ENCODE peak calls at places on chromosomes 7 and 10, in seven cellular contexts. One of them, this sample, is unnamed.
A peak's percentile ranks its signal among the peaks of the same experiment; 100 is the strongest.

GRCh38 chr10:103481974-103482531 is 3.0 kb upstream of the CALHM3 start:
- DNase-seq in GM23248: peak; percentile 82
- DNase-seq in colonic mucosa: peak; percentile 44
- DNase-seq in HCT116: peak; percentile 87
- DNase-seq in PC-3: peak; percentile 69
- DNase-seq in endothelial cell of umbilical vein: peak; percentile 72
- DNase-seq in mammary epithelial cell: peak; percentile 42
- DNase-seq in this sample: peak; percentile 20

GRCh38 chr7:132386249-132386681 is 190.0 kb downstream of the PLXNA4 start:
- DNase-seq in GM23248: no peak
- DNase-seq in colonic mucosa: peak; percentile 50
- DNase-seq in HCT116: no peak
- DNase-seq in PC-3: no peak
- DNase-seq in endothelial cell of umbilical vein: peak; percentile 97
- DNase-seq in mammary epithelial cell: no peak
- DNase-seq in this sample: no peak

GRCh38 chr7:17680943-17681351 is 259.3 kb downstream of the SNX13 start:
- DNase-seq in GM23248: peak; percentile 65
- DNase-seq in colonic mucosa: no peak
- DNase-seq in HCT116: peak; percentile 12
- DNase-seq in PC-3: peak; percentile 79
- DNase-seq in endothelial cell of umbilical vein: peak; percentile 31
- DNase-seq in mammary epithelial cell: peak; percentile 61
- DNase-seq in this sample: peak; percentile 34

GRCh38 chr10:2921956-2922680 is 145.2 kb upstream of the PFKP start:
- DNase-seq in GM23248: peak; percentile 13
- DNase-seq in colonic mucosa: no peak
- DNase-seq in HCT116: no peak
- DNase-seq in PC-3: peak; percentile 50
- DNase-seq in endothelial cell of umbilical vein: peak; percentile 29
- DNase-seq in mammary epithelial cell: no peak
- DNase-seq in this sample: no peak

GRCh38 chr7:79421751-79422150 is 31.7 kb downstream of the MAGI2 start:
- DNase-seq in GM23248: no peak
- DNase-seq in colonic mucosa: no peak
- DNase-seq in HCT116: no peak
- DNase-seq in PC-3: no peak
- DNase-seq in endothelial cell of umbilical vein: no peak
- DNase-seq in mammary epithelial cell: no peak
- DNase-seq in this sample: no peak

GRCh38 chr10:26755443-26755903 is 58.0 kb downstream of the PDSS1 start:
- DNase-seq in GM23248: peak; percentile 54
- DNase-seq in colonic mucosa: no peak
- DNase-seq in HCT116: peak; percentile 16
- DNase-seq in PC-3: peak; percentile 75
- DNase-seq in endothelial cell of umbilical vein: peak; percentile 43
- DNase-seq in mammary epithelial cell: peak; percentile 64
- DNase-seq in this sample: no peak

GRCh38 chr7:31203551-31203950 is 137.0 kb downstream of the NEUROD6 start:
- DNase-seq in GM23248: no peak
- DNase-seq in colonic mucosa: no peak
- DNase-seq in HCT116: no peak
- DNase-seq in PC-3: no peak
- DNase-seq in endothelial cell of umbilical vein: no peak
- DNase-seq in mammary epithelial cell: no peak
- DNase-seq in this sample: no peak

GRCh38 chr7:5695709-5696345 is 85.6 kb downstream of the RNF216 start:
- DNase-seq in GM23248: peak; percentile 77
- DNase-seq in colonic mucosa: no peak
- DNase-seq in HCT116: no peak
- DNase-seq in PC-3: no peak
- DNase-seq in endothelial cell of umbilical vein: no peak
- DNase-seq in mammary epithelial cell: no peak
- DNase-seq in this sample: no peak

GRCh38 chr10:35041502-35041879 is 48.6 kb downstream of the CUL2 start:
- DNase-seq in GM23248: peak; percentile 40
- DNase-seq in colonic mucosa: no peak
- DNase-seq in HCT116: peak; percentile 41
- DNase-seq in PC-3: no peak
- DNase-seq in endothelial cell of umbilical vein: no peak
- DNase-seq in mammary epithelial cell: peak; percentile 33
- DNase-seq in this sample: no peak

GRCh38 chr10:52488606-52489485 is 174.8 kb downstream of the DKK1 start:
- DNase-seq in GM23248: peak; percentile 67
- DNase-seq in colonic mucosa: no peak
- DNase-seq in HCT116: no peak
- DNase-seq in PC-3: peak; percentile 99
- DNase-seq in endothelial cell of umbilical vein: peak; percentile 67
- DNase-seq in mammary epithelial cell: peak; percentile 36
- DNase-seq in this sample: peak; percentile 0

GRCh38 chr10:127243490-127244272 is 47.3 kb upstream of the INSYN2A start:
- DNase-seq in GM23248: peak; percentile 44
- DNase-seq in colonic mucosa: peak; percentile 58
- DNase-seq in HCT116: peak; percentile 39
- DNase-seq in PC-3: peak; percentile 50
- DNase-seq in endothelial cell of umbilical vein: peak; percentile 58
- DNase-seq in mammary epithelial cell: peak; percentile 11
- DNase-seq in this sample: no peak

GRCh38 chr10:7320072-7320471 is 90.8 kb downstream of the SFMBT2 start:
- DNase-seq in GM23248: peak; percentile 14
- DNase-seq in colonic mucosa: no peak
- DNase-seq in HCT116: no peak
- DNase-seq in PC-3: no peak
- DNase-seq in endothelial cell of umbilical vein: no peak
- DNase-seq in mammary epithelial cell: no peak
- DNase-seq in this sample: no peak

GRCh38 chr10:18918545-18918944 is 130.1 kb upstream of the MALRD1 start:
- DNase-seq in GM23248: peak; percentile 35
- DNase-seq in colonic mucosa: no peak
- DNase-seq in HCT116: no peak
- DNase-seq in PC-3: peak; percentile 55
- DNase-seq in endothelial cell of umbilical vein: no peak
- DNase-seq in mammary epithelial cell: peak; percentile 41
- DNase-seq in this sample: no peak

GRCh38 chr10:110006358-110007170 is 1.2 kb upstream of the ADD3 start:
- DNase-seq in GM23248: peak; percentile 92
- DNase-seq in colonic mucosa: peak; percentile 67
- DNase-seq in HCT116: no peak
- DNase-seq in PC-3: no peak
- DNase-seq in endothelial cell of umbilical vein: no peak
- DNase-seq in mammary epithelial cell: peak; percentile 24
- DNase-seq in this sample: no peak

GRCh38 chr10:85333594-85333993 is 1005.2 kb downstream of the CCSER2 start:
- DNase-seq in GM23248: no peak
- DNase-seq in colonic mucosa: no peak
- DNase-seq in HCT116: no peak
- DNase-seq in PC-3: no peak
- DNase-seq in endothelial cell of umbilical vein: no peak
- DNase-seq in mammary epithelial cell: no peak
- DNase-seq in this sample: no peak

GRCh38 chr7:158956805-158957506 is 100.6 kb downstream of the DYNC2I1 start:
- DNase-seq in GM23248: no peak
- DNase-seq in colonic mucosa: no peak
- DNase-seq in HCT116: no peak
- DNase-seq in PC-3: no peak
- DNase-seq in endothelial cell of umbilical vein: no peak
- DNase-seq in mammary epithelial cell: no peak
- DNase-seq in this sample: no peak
- H3K9ac ChIP-seq in GM23248: no peak overlapping the region
- H3K9ac ChIP-seq in colonic mucosa: no peak overlapping the region
- H3K9ac ChIP-seq in HCT116: no peak overlapping the region
- H3K9ac ChIP-seq in PC-3: no peak overlapping the region
- H3K9ac ChIP-seq in endothelial cell of umbilical vein: no peak overlapping the region
- H3K9ac ChIP-seq in mammary epithelial cell: no peak overlapping the region
- H3K9ac ChIP-seq in this sample: no peak overlapping the region

GRCh38 chr7:44377681-44378421 is 52.5 kb upstream of the CAMK2B start:
- DNase-seq in GM23248: no peak
- DNase-seq in colonic mucosa: no peak
- DNase-seq in HCT116: no peak
- DNase-seq in PC-3: no peak
- DNase-seq in endothelial cell of umbilical vein: no peak
- DNase-seq in mammary epithelial cell: peak; percentile 63
- DNase-seq in this sample: no peak
- H3K9ac ChIP-seq in GM23248: peak overlapping the region; percentile 38
- H3K9ac ChIP-seq in colonic mucosa: no peak overlapping the region
- H3K9ac ChIP-seq in HCT116: no peak overlapping the region
- H3K9ac ChIP-seq in PC-3: peak overlapping the region; percentile 39
- H3K9ac ChIP-seq in endothelial cell of umbilical vein: no peak overlapping the region
- H3K9ac ChIP-seq in mammary epithelial cell: peak overlapping the region; percentile 26
- H3K9ac ChIP-seq in this sample: no peak overlapping the region

GRCh38 chr10:36534471-36535002 is 590.9 kb upstream of the ANKRD30A start:
- DNase-seq in GM23248: peak; percentile 96
- DNase-seq in colonic mucosa: no peak
- DNase-seq in HCT116: no peak
- DNase-seq in PC-3: peak; percentile 100
- DNase-seq in endothelial cell of umbilical vein: peak; percentile 82
- DNase-seq in mammary epithelial cell: peak; percentile 99
- DNase-seq in this sample: no peak
- H3K9ac ChIP-seq in GM23248: no peak overlapping the region
- H3K9ac ChIP-seq in colonic mucosa: no peak overlapping the region
- H3K9ac ChIP-seq in HCT116: no peak overlapping the region
- H3K9ac ChIP-seq in PC-3: peak overlapping the region; percentile 76
- H3K9ac ChIP-seq in endothelial cell of umbilical vein: no peak overlapping the region
- H3K9ac ChIP-seq in mammary epithelial cell: no peak overlapping the region
- H3K9ac ChIP-seq in this sample: no peak overlapping the region

GRCh38 chr7:76392531-76393115 is 16.9 kb downstream of the SSC4D start:
- DNase-seq in GM23248: no peak
- DNase-seq in colonic mucosa: no peak
- DNase-seq in HCT116: no peak
- DNase-seq in PC-3: no peak
- DNase-seq in endothelial cell of umbilical vein: no peak
- DNase-seq in mammary epithelial cell: no peak
- DNase-seq in this sample: no peak
- H3K9ac ChIP-seq in GM23248: peak overlapping the region; percentile 81
- H3K9ac ChIP-seq in colonic mucosa: peak overlapping the region; percentile 73
- H3K9ac ChIP-seq in HCT116: peak overlapping the region; percentile 80
- H3K9ac ChIP-seq in PC-3: peak overlapping the region; percentile 84
- H3K9ac ChIP-seq in endothelial cell of umbilical vein: no peak overlapping the region
- H3K9ac ChIP-seq in mammary epithelial cell: no peak overlapping the region
- H3K9ac ChIP-seq in this sample: peak overlapping the region; percentile 89

DNA sequence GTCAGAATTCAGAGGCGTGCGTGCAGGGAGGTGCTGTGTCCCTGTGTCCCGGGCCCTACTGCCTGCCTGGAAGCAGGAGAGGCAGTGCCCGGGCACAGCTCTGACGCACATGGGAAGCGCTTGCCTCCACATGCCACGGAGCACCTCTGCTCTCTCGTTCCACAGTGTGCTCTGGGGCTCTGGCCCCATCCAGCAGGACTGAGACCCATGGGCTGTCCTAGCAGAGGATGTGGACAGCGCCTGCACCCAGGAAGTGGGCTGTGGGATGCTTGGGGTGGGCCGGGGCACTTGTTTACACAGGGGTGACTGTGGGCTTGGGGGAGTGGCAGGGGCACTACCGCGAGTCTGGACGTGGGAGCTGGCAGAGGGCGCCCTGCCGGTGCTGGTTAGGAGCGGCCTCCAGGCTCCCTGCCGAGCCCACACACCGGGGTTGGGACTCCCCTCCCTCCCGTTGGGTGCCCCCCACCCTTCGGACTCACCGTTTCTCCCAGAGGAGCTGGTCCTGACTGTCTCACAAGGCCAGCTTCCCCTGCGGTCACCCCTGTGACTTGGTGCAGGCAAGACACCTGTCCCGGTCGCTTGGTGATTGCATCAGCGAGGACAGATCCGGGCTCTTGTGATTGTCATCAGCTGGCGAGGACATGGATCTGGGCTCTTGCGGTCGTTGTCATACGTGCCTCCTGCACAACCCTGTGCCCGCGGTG is 83.2 kb downstream of the NKX6-2 start:
- DNase-seq in GM23248: no peak
- DNase-seq in colonic mucosa: no peak
- DNase-seq in HCT116: no peak
- DNase-seq in PC-3: no peak
- DNase-seq in endothelial cell of umbilical vein: no peak
- DNase-seq in mammary epithelial cell: no peak
- DNase-seq in this sample: no peak
- H3K9ac ChIP-seq in GM23248: no peak overlapping the region
- H3K9ac ChIP-seq in colonic mucosa: no peak overlapping the region
- H3K9ac ChIP-seq in HCT116: no peak overlapping the region
- H3K9ac ChIP-seq in PC-3: no peak overlapping the region
- H3K9ac ChIP-seq in endothelial cell of umbilical vein: no peak overlapping the region
- H3K9ac ChIP-seq in mammary epithelial cell: no peak overlapping the region
- H3K9ac ChIP-seq in this sample: no peak overlapping the region

GRCh38 chr7:105639677-105640493 is 58.6 kb upstream of the EFCAB10 start:
- DNase-seq in GM23248: no peak
- DNase-seq in colonic mucosa: no peak
- DNase-seq in HCT116: no peak
- DNase-seq in PC-3: no peak
- DNase-seq in endothelial cell of umbilical vein: no peak
- DNase-seq in mammary epithelial cell: no peak
- DNase-seq in this sample: no peak
- H3K9ac ChIP-seq in GM23248: no peak overlapping the region
- H3K9ac ChIP-seq in colonic mucosa: peak overlapping the region; percentile 54
- H3K9ac ChIP-seq in HCT116: no peak overlapping the region
- H3K9ac ChIP-seq in PC-3: no peak overlapping the region
- H3K9ac ChIP-seq in endothelial cell of umbilical vein: no peak overlapping the region
- H3K9ac ChIP-seq in mammary epithelial cell: no peak overlapping the region
- H3K9ac ChIP-seq in this sample: no peak overlapping the region